ENCODE peak calls at places on chromosome 16, in five cellular contexts. Z is T-helper 1 cell; E is NCI-H1694 treated with DMSO at 0.1 percent for 48 hours; C is stimulated activated CD4-positive, alpha-beta T cell treated with anti-CD3 and anti-CD28 coated beads, Interleukin-2, amount 100 ng/mL, for 48 hours; N is mucosa of gallbladder. X is an unnamed sample.

GRCh38 chr16:79272141-79272577 is 328.4 kb downstream of the MAF start:
- DNase-seq in Z (peak; percentile 19), E (no peak), C (peak; percentile 61), N (no peak), X (no peak)

GRCh38 chr16:1105888-1106620 is 10.0 kb upstream of the C1QTNF8 start:
- DNase-seq in Z (no peak), E (no peak), C (peak; percentile 50), N (peak; percentile 65), X (peak; percentile 38)

GRCh38 chr16:4505356-4506153 is 29.4 kb downstream of the HMOX2 start:
- DNase-seq in Z (peak; percentile 47), E (no peak), C (peak; percentile 47), N (peak; percentile 31), X (peak; percentile 46)

GRCh38 chr16:89484088-89484501 is 6.3 kb downstream of the ANKRD11 start:
- DNase-seq in Z (no peak), E (no peak), C (no peak), N (no peak), X (no peak)

GRCh38 chr16:8581923-8582580 is 8.3 kb downstream of the TMEM114 start:
- DNase-seq in Z (no peak), E (no peak), C (no peak), N (peak; percentile 14), X (no peak)

GRCh38 chr16:29756654-29757053 is 10.9 kb upstream of the C16orf54 start:
- DNase-seq in Z (no peak), E (no peak), C (no peak), N (no peak), X (no peak)

GRCh38 chr16:80226499-80226898 is 314.3 kb upstream of the DYNLRB2 start:
- DNase-seq in Z (no peak), E (no peak), C (no peak), N (no peak), X (no peak)

GRCh38 chr16:64925166-64925565 is 196.7 kb downstream of the CDH11 start:
- DNase-seq in Z (no peak), E (no peak), C (no peak), N (peak; percentile 20), X (no peak)

GRCh38 chr16:88368994-88369393 is 13.8 kb upstream of the ZNF469 start:
- DNase-seq in Z (no peak), E (no peak), C (no peak), N (no peak), X (no peak)

GRCh38 chr16:48335961-48336360 is 49.3 kb downstream of the SIAH1 start:
- DNase-seq in Z (no peak), E (no peak), C (no peak), N (no peak), X (no peak)

GRCh38 chr16:19126300-19126699 is 12.5 kb downstream of the ITPRIPL2 start:
- DNase-seq in Z (no peak), E (no peak), C (no peak), N (no peak), X (no peak)

GRCh38 chr16:66510711-66511614 is 39.0 kb downstream of the TK2 start:
- DNase-seq in Z (no peak), E (no peak), C (no peak), N (peak; percentile 73), X (peak; percentile 70)

GRCh38 chr16:66516808-66517585 is 32.9 kb downstream of the TK2 start:
- DNase-seq in Z (peak; percentile 40), E (peak; percentile 2), C (peak; percentile 62), N (peak; percentile 98), X (peak; percentile 98)

GRCh38 chr16:2420035-2420434 is 9.2 kb upstream of the CCNF start:
- DNase-seq in Z (no peak), E (no peak), C (no peak), N (no peak), X (no peak)

GRCh38 chr16:75089486-75090202 is 26.9 kb downstream of the LDHD start:
- DNase-seq in Z (no peak), E (no peak), C (no peak), N (no peak), X (no peak)

GRCh38 chr16:80718480-80719220 is 85.7 kb downstream of the CDYL2 start:
- DNase-seq in Z (no peak), E (no peak), C (no peak), N (peak; percentile 86), X (no peak)

GRCh38 chr16:85253127-85253941 is 141.1 kb upstream of the CIBAR2 start:
- DNase-seq in Z (peak; percentile 30), E (peak; percentile 72), C (peak; percentile 71), N (peak; percentile 50), X (peak; percentile 52)

GRCh38 chr16:20901441-20902112 is 1.0 kb downstream of the LYRM1 start:
- DNase-seq in Z (no peak), E (no peak), C (no peak), N (peak; percentile 45), X (peak; percentile 67)

GRCh38 chr16:54602666-54603065 is 316.1 kb upstream of the IRX3 start:
- DNase-seq in Z (no peak), E (peak; percentile 97), C (no peak), N (no peak), X (no peak)

GRCh38 chr16:50480206-50480605 is 68.0 kb upstream of the NKD1 start:
- DNase-seq in Z (no peak), E (no peak), C (no peak), N (no peak), X (no peak)

GRCh38 chr16:56747486-56748045 is 17.6 kb downstream of the NUP93 start:
- DNase-seq in Z (no peak), E (no peak), C (no peak), N (no peak), X (no peak)

GRCh38 chr16:89350701-89351380 is 133.3 kb downstream of the ZNF778 start:
- DNase-seq in Z (no peak), E (no peak), C (peak; percentile 34), N (no peak), X (no peak)

GRCh38 chr16:17396762-17397498 is 73.8 kb downstream of the XYLT1 start:
- DNase-seq in Z (no peak), E (peak; percentile 36), C (no peak), N (peak; percentile 77), X (peak; percentile 70)

GRCh38 chr16:9566099-9566498 is 474.7 kb downstream of the HAPSTR1 start:
- DNase-seq in Z (no peak), E (no peak), C (no peak), N (no peak), X (no peak)

GRCh38 chr16:82280867-82281266 is 110.8 kb upstream of the MPHOSPH6 start:
- DNase-seq in Z (no peak), E (no peak), C (no peak), N (no peak), X (no peak)

GRCh38 chr16:22665803-22666202 is 148.2 kb upstream of the HS3ST2 start:
- DNase-seq in Z (no peak), E (no peak), C (no peak), N (no peak), X (no peak)

GRCh38 chr16:48287239-48287638 is 39.9 kb upstream of the ABCC11 start:
- DNase-seq in Z (no peak), E (no peak), C (no peak), N (no peak), X (no peak)

GRCh38 chr16:53549970-53550406 is 47.0 kb upstream of the AKTIP start:
- DNase-seq in Z (no peak), E (peak; percentile 86), C (peak; percentile 26), N (peak; percentile 64), X (peak; percentile 62)

GRCh38 chr16:27441998-27442397 is 40.0 kb downstream of the IL21R start:
- DNase-seq in Z (no peak), E (no peak), C (no peak), N (no peak), X (no peak)

X was measured in lung.